ENCODE peak calls at places on chromosomes 1 and 21, in seven cellular contexts. W, D, Q, V, X, S and M are unnamed samples.

GRCh38 chr21:37408464-37409193 is 42.1 kb downstream of the DYRK1A start:
- DNase-seq in W (no peak), Q (no peak), S (no peak), V (no peak), D (no peak), X (no peak), M (peak; percentile 34)

GRCh38 chr1:54200519-54200997 is 591 bp downstream of the MRPL37 start:
- DNase-seq in S (no peak), Q (no peak), D (no peak), X (no peak), V (no peak), W (peak; percentile 6), M (peak; percentile 36)

GRCh38 chr1:116760487-116760886 is 6.3 kb downstream of the CD2 start:
- DNase-seq in V (peak; percentile 23), X (no peak), Q (no peak), S (no peak), D (no peak), W (no peak), M (no peak)

GRCh38 chr21:31665397-31665796 is 5.9 kb downstream of the SOD1 start:
- DNase-seq in W (peak; percentile 54), D (no peak), Q (no peak), S (peak; percentile 35), V (no peak), X (peak; percentile 29), M (no peak)

GRCh38 chr1:31668303-31668883 is 23.7 kb upstream of the PEF1 start:
- DNase-seq in S (no peak), V (no peak), D (no peak), W (no peak), Q (no peak), X (no peak), M (no peak)

GRCh38 chr1:155971910-155972809 is 6.2 kb downstream of the ARHGEF2 start:
- DNase-seq in W (no peak), Q (no peak), D (no peak), V (no peak), S (no peak), X (no peak), M (no peak)

GRCh38 chr1:25122747-25123146 is 109.6 kb downstream of the SYF2 start:
- DNase-seq in W (no peak), V (no peak), D (no peak), Q (no peak), S (no peak), X (no peak), M (no peak)

GRCh38 chr1:183632087-183632486 is 3.5 kb downstream of the ARPC5 start:
- DNase-seq in V (no peak), Q (peak; percentile 77), S (no peak), D (no peak), X (no peak), W (peak; percentile 79), M (peak; percentile 51)

GRCh38 chr1:31400393-31400792 is 12.6 kb upstream of the SERINC2 start:
- DNase-seq in W (peak; percentile 51), D (no peak), Q (no peak), X (no peak), S (no peak), V (no peak), M (no peak)

GRCh38 chr21:46295996-46296752 is 10.0 kb downstream of the YBEY start:
- DNase-seq in X (peak; percentile 76), W (peak; percentile 32), V (peak; percentile 51), S (peak; percentile 64), D (no peak), Q (no peak), M (no peak)

GRCh38 chr1:6423321-6423999 is 1.1 kb upstream of the ESPN start:
- DNase-seq in D (no peak), S (peak; percentile 92), V (peak; percentile 92), X (peak; percentile 77), Q (peak; percentile 74), W (no peak), M (no peak)

GRCh38 chr1:207205613-207206009 is 101.6 kb downstream of the C4BPA start:
- DNase-seq in X (no peak), Q (no peak), W (no peak), V (no peak), D (no peak), S (no peak), M (no peak)
- H2BK120ac ChIP-seq in X (no peak overlapping the region), Q (no peak overlapping the region), W (no peak overlapping the region), V (no peak overlapping the region), D (no peak overlapping the region), S (no peak overlapping the region), M (no peak overlapping the region)

DNA sequence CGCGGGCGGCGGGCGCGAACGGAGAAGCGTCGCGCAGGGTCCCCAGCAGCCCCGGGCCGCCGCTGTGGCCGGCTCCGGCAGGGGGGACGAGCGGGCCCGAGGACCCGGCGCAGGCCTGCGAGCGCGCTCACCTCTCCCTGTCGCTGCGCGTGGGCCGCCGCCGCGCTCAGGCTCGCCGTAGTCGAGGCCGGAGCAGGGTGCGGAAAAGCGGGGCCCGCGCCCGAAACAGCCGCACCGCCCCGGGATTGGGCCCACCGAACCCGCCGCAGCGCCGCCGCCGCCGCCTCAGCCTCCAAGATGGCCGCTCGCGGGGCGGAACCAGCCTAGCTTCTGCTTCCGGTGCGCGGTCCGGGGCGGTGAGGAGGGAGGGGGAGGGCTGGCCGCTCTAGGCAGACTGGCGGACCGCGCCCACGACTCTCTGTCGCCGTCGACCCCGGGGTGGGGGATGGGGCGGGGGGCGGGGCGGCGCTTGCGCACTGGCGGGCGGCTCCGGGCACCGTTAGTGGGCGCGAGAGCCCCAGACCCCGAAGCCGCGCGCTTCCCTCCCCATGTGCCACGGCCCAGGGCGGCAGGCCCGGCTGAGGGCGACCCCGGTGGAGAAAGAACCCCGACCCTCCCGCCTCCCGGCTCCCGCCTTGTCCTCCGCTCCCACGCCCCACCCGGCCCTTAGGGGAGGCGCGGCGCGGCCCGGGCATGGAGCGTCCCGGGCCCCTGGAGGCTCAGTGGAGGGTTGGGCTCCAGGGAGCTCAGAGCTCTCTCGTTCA is at the start of gene UBE2J2:
- DNase-seq in X (peak; percentile 93), D (peak; percentile 91), V (peak; percentile 90), S (peak; percentile 93), W (peak; percentile 90), Q (peak; percentile 75), M (peak; percentile 89)
- H2BK120ac ChIP-seq in X (no peak within 1 kb of the TSS), D (peak within 1 kb of the TSS; percentile 87), V (no peak within 1 kb of the TSS), S (no peak within 1 kb of the TSS), W (peak within 1 kb of the TSS; percentile 44), Q (peak within 1 kb of the TSS; percentile 79), M (no peak within 1 kb of the TSS)

GRCh38 chr1:62117416-62117815 is 77.2 kb upstream of the L1TD1 start:
- DNase-seq in W (no peak), Q (no peak), S (no peak), X (no peak), D (no peak), V (no peak), M (no peak)
- H2BK120ac ChIP-seq in W (no peak overlapping the region), Q (no peak overlapping the region), S (no peak overlapping the region), X (no peak overlapping the region), D (no peak overlapping the region), V (no peak overlapping the region), M (no peak overlapping the region)

GRCh38 chr1:236206548-236206947 is 64.2 kb downstream of the GPR137B start:
- DNase-seq in Q (no peak), D (peak; percentile 3), S (peak; percentile 42), W (no peak), V (peak; percentile 43), X (peak; percentile 70), M (no peak)
- H2BK120ac ChIP-seq in Q (no peak overlapping the region), D (no peak overlapping the region), S (no peak overlapping the region), W (no peak overlapping the region), V (no peak overlapping the region), X (no peak overlapping the region), M (no peak overlapping the region)

GRCh38 chr1:33715195-33715811 is 148.6 kb upstream of the HMGB4 start:
- DNase-seq in Q (peak; percentile 27), V (no peak), S (no peak), W (no peak), D (no peak), X (no peak), M (no peak)
- H2BK120ac ChIP-seq in Q (no peak overlapping the region), V (no peak overlapping the region), S (no peak overlapping the region), W (no peak overlapping the region), D (no peak overlapping the region), X (no peak overlapping the region), M (no peak overlapping the region)